ENCODE peak calls at places on chromosomes 16 and 17, in nine cellular contexts. F, V, Z, D, K, I, P, L and M are unnamed samples.
A peak's percentile ranks its signal among the peaks of the same experiment; 100 is the strongest.

GRCh38 chr16:64948056-64948455 is 173.8 kb downstream of the CDH11 start:
- DNase-seq in F (no peak), V (no peak), Z (no peak), D (no peak), K (no peak), I (no peak), P (no peak), L (no peak), M (no peak)

GRCh38 chr17:78969865-78970264 is 9.9 kb downstream of the LGALS3BP start:
- DNase-seq in F (no peak), V (no peak), Z (no peak), D (no peak), K (no peak), I (peak; percentile 27), P (no peak), L (no peak), M (no peak)

GRCh38 chr17:62797959-62798358 is 10.2 kb downstream of the MARCHF10 start:
- DNase-seq in F (no peak), V (peak; percentile 47), Z (no peak), D (no peak), K (no peak), I (no peak), P (no peak), L (no peak), M (no peak)

GRCh38 chr16:81995651-81996050 is 15.6 kb downstream of the SDR42E1 start:
- DNase-seq in F (no peak), V (peak; percentile 36), Z (no peak), D (no peak), K (no peak), I (no peak), P (no peak), L (no peak), M (no peak)

GRCh38 chr17:12395733-12396354 is 269.8 kb upstream of the MYOCD start:
- DNase-seq in F (peak; percentile 25), V (no peak), Z (no peak), D (no peak), K (no peak), I (no peak), P (peak; percentile 90), L (no peak), M (peak; percentile 61)

GRCh38 chr17:60535382-60536279 is 9.6 kb upstream of the APPBP2 start:
- DNase-seq in F (no peak), V (peak; percentile 98), Z (no peak), D (no peak), K (no peak), I (no peak), P (peak; percentile 27), L (no peak), M (no peak)

GRCh38 chr17:68294617-68295016 is 3.3 kb downstream of the ARSG start:
- DNase-seq in F (no peak), V (no peak), Z (no peak), D (no peak), K (no peak), I (no peak), P (no peak), L (no peak), M (no peak)

GRCh38 chr17:21183468-21183867 is 30.5 kb downstream of the TMEM11 start:
- DNase-seq in F (no peak), V (no peak), Z (no peak), D (no peak), K (no peak), I (no peak), P (no peak), L (no peak), M (no peak)

GRCh38 chr16:29663829-29664132 is 734 bp downstream of the SPN start:
- DNase-seq in F (no peak), V (no peak), Z (no peak), D (no peak), K (peak; percentile 47), I (no peak), P (no peak), L (no peak), M (no peak)

GRCh38 chr17:70274255-70274654 is 104.9 kb downstream of the KCNJ2 start:
- DNase-seq in F (no peak), V (no peak), Z (no peak), D (no peak), K (no peak), I (no peak), P (no peak), L (no peak), M (no peak)

GRCh38 chr16:88969361-88969831 is 7.6 kb downstream of the CBFA2T3 start:
- DNase-seq in F (no peak), V (no peak), Z (no peak), D (peak; percentile 59), K (no peak), I (no peak), P (no peak), L (no peak), M (no peak)

GRCh38 chr16:82694239-82694874 is 67.6 kb downstream of the CDH13 start:
- DNase-seq in F (no peak), V (peak; percentile 85), Z (no peak), D (no peak), K (no peak), I (no peak), P (no peak), L (no peak), M (no peak)

GRCh38 chr17:67526700-67527099 is 149.6 kb downstream of the PITPNC1 start:
- DNase-seq in F (no peak), V (no peak), Z (no peak), D (no peak), K (no peak), I (no peak), P (peak; percentile 10), L (no peak), M (no peak)

GRCh38 chr16:12611916-12612597 is 191.6 kb downstream of the CPPED1 start:
- DNase-seq in F (no peak), V (no peak), Z (no peak), D (no peak), K (no peak), I (no peak), P (no peak), L (no peak), M (no peak)

GRCh38 chr16:12613131-12613991 is 190.3 kb downstream of the CPPED1 start:
- DNase-seq in F (no peak), V (peak; percentile 39), Z (no peak), D (no peak), K (no peak), I (no peak), P (peak; percentile 84), L (peak; percentile 89), M (no peak)

GRCh38 chr16:12611006-12611477 is 192.6 kb downstream of the CPPED1 start:
- DNase-seq in F (no peak), V (no peak), Z (no peak), D (no peak), K (no peak), I (no peak), P (no peak), L (no peak), M (no peak)

GRCh38 chr16:12613992-12614661 is 189.6 kb downstream of the CPPED1 start:
- DNase-seq in F (no peak), V (no peak), Z (no peak), D (no peak), K (no peak), I (no peak), P (peak; percentile 8), L (no peak), M (no peak)

DNA sequence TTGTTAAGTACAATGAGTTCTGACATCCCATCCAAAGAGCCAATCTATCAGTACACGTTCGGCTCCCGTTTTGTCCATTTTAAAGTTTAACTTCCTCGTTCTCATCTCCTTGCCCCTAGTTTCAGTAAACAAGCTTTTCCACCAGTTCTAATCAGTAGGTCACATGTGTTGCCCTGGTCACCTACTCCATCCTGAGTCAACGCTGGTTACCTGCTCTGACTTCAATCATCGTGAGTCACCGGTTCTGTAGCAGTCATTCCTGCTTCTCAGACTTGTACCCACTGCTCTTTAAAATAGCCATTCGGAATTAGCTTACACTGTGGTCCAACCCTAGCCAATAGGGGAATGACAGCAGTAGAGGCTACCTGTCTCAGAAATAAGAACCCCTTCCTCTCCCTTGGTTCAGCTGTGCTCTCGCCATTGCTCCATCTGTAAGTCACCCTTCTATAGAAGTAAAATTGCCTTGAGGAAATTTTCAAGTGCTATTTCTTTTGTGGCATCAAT is 191.0 kb downstream of the CPPED1 start:
- DNase-seq in F (no peak), V (no peak), Z (no peak), D (no peak), K (no peak), I (no peak), P (no peak), L (peak; percentile 83), M (no peak)
- H3K4me1 ChIP-seq in F (no peaks in the 10 kb centered on the region), V (no peaks in the 10 kb centered on the region), Z (no peaks in the 10 kb centered on the region), D (no peaks in the 10 kb centered on the region), K (no peaks in the 10 kb centered on the region), I (no peaks in the 10 kb centered on the region), P (peaks cover 22% of the 10 kb centered on the region), L (peaks cover 55% of the 10 kb centered on the region), M (peaks cover 3% of the 10 kb centered on the region)

GRCh38 chr17:55426851-55427586 is 5.4 kb upstream of the MMD start:
- DNase-seq in F (no peak), V (peak; percentile 58), Z (no peak), D (no peak), K (no peak), I (no peak), P (no peak), L (no peak), M (no peak)
- H3K4me1 ChIP-seq in F (no peaks in the 10 kb centered on the region), V (peaks cover 3% of the 10 kb centered on the region), Z (peaks cover 29% of the 10 kb centered on the region), D (peaks cover 12% of the 10 kb centered on the region), K (no peaks in the 10 kb centered on the region), I (no peaks in the 10 kb centered on the region), P (no peaks in the 10 kb centered on the region), L (peaks cover 26% of the 10 kb centered on the region), M (no peaks in the 10 kb centered on the region)

GRCh38 chr16:85203462-85203813 is 91.2 kb upstream of the CIBAR2 start:
- DNase-seq in F (no peak), V (no peak), Z (no peak), D (no peak), K (no peak), I (no peak), P (no peak), L (no peak), M (no peak)
- H3K4me1 ChIP-seq in F (peaks cover 18% of the 10 kb centered on the region), V (peaks cover 72% of the 10 kb centered on the region), Z (peaks cover 86% of the 10 kb centered on the region), D (peaks cover 75% of the 10 kb centered on the region), K (no peaks in the 10 kb centered on the region), I (peaks cover 18% of the 10 kb centered on the region), P (peaks cover 7% of the 10 kb centered on the region), L (no peaks in the 10 kb centered on the region), M (peaks cover 18% of the 10 kb centered on the region)

GRCh38 chr17:75396781-75397180 is 8.7 kb downstream of the GRB2 start:
- DNase-seq in F (no peak), V (no peak), Z (no peak), D (no peak), K (no peak), I (no peak), P (no peak), L (no peak), M (no peak)
- H3K4me1 ChIP-seq in F (peaks cover 10% of the 10 kb centered on the region), V (no peaks in the 10 kb centered on the region), Z (peaks cover 76% of the 10 kb centered on the region), D (peaks cover 57% of the 10 kb centered on the region), K (peaks cover 18% of the 10 kb centered on the region), I (peaks cover 21% of the 10 kb centered on the region), P (peaks cover 6% of the 10 kb centered on the region), L (peaks cover 27% of the 10 kb centered on the region), M (peaks cover 29% of the 10 kb centered on the region)